ENCODE peak calls at places on chromosomes 4 and X, in four cellular contexts. M is WTC11, J is K562, D is GM12878. W is an unnamed sample.
A peak's percentile ranks its signal among the peaks of the same experiment; 100 is the strongest.

GRCh38 chrX:130171446-130172126 is at the start of gene RAB33A:
- DNase-seq in M (peak; percentile 33), D (no peak), J (no peak), W (peak; percentile 76)

GRCh38 chr4:113447061-113447460 is 314.5 kb downstream of the CAMK2D start:
- DNase-seq in M (no peak), J (no peak), D (no peak), W (no peak)

GRCh38 chrX:47634871-47635575 is 5.3 kb upstream of the CFP start:
- DNase-seq in M (no peak), D (no peak), J (no peak), W (no peak)

GRCh38 chrX:118528089-118528753 is 32.6 kb downstream of the DOCK11 start:
- DNase-seq in D (peak; percentile 47), M (no peak), J (no peak), W (no peak)

GRCh38 chr4:14871676-14872430 is 130.4 kb upstream of the CPEB2 start:
- DNase-seq in M (peak; percentile 69), D (no peak), J (no peak), W (no peak)

GRCh38 chr4:181684310-181684709 is 558.9 kb upstream of the TENM3 start:
- DNase-seq in M (no peak), D (no peak), J (no peak), W (no peak)

GRCh38 chr4:151339472-151339871 is 14.1 kb upstream of the SH3D19 start:
- DNase-seq in J (no peak), M (no peak), D (no peak), W (no peak)

GRCh38 chr4:2101346-2102044 is 42.4 kb downstream of the NAT8L start:
- DNase-seq in M (no peak), D (no peak), J (no peak), W (no peak)

GRCh38 chrX:17552251-17552650 is 177.3 kb downstream of the NHS start:
- DNase-seq in D (no peak), M (no peak), J (no peak), W (no peak)

GRCh38 chr4:174214102-174214878 is 69.2 kb downstream of the FBXO8 start:
- DNase-seq in M (peak; percentile 52), J (no peak), D (no peak), W (no peak)

GRCh38 chr4:120815361-120815760 is 107.2 kb downstream of the PRDM5 start:
- DNase-seq in J (no peak), M (no peak), D (no peak), W (no peak)

DNA sequence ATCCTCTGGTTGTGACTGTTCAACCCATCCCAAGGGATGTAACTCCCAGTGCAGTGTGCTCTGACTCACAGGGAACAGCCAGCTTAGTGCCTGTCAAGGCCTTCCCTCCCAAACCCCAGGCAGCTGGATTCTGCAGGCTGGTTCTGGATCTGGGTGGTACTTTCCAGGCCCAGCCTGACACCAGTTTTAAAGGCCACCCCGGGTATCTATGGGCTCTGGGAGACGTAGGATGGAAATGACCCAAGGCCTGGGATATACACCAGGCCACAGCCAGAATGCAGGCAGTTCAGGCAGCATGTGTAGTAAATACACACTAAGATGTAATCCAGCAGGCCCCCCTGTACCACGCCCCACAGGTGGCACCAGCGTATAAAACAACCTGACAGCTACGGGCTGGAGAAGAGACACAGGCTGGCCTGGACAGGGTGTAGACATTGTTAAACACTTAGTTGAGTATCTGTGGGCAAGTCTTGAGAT is 64.2 kb downstream of the SPINK2 start:
- DNase-seq in M (peak; percentile 23), D (no peak), J (no peak), W (no peak)
- TF ChIP-seq USF1 in M (no peak), D (no peak), J (no peak), W (no peak)

DNA sequence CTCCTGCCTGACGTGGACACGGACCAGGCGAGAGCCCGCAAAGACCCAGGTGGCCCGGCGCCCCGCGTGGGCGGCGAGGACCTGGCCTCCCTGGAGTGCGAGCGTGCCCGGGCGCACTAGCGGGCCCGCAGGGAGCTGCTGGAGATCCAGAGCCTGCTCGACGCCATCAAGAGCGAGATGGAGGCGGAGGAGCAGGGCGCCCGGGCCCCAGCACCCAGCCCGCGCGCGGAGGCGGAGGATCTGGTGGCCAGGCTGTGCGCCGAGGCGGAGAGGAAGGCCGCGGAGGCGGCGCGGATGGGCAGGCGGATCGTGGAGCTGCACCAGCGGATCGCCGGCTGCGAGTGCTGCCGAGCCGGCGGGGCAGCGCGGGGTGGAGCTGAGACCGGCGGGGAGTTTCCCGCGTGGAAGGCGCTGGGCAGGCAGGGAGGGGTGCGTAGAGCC is 18.2 kb downstream of the MRFAP1 start:
- DNase-seq in D (no peak), J (no peak), M (peak; percentile 60), W (no peak)
- TF ChIP-seq USF1 in D (no peak), J (no peak), M (no peak), W (no peak)

GRCh38 chrX:100659431-100660137 is 15.6 kb downstream of the SRPX2 start:
- DNase-seq in M (no peak), D (no peak), J (no peak), W (no peak)

GRCh38 chrX:100662791-100663190 is 18.8 kb downstream of the SRPX2 start:
- DNase-seq in J (no peak), D (no peak), M (no peak), W (no peak)

GRCh38 chrX:100654256-100654655 is 10.3 kb downstream of the SRPX2 start:
- DNase-seq in J (no peak), D (no peak), M (no peak), W (peak; percentile 21)

GRCh38 chrX:100662153-100662552 is 18.2 kb downstream of the SRPX2 start:
- DNase-seq in D (no peak), M (no peak), J (no peak), W (no peak)

DNA sequence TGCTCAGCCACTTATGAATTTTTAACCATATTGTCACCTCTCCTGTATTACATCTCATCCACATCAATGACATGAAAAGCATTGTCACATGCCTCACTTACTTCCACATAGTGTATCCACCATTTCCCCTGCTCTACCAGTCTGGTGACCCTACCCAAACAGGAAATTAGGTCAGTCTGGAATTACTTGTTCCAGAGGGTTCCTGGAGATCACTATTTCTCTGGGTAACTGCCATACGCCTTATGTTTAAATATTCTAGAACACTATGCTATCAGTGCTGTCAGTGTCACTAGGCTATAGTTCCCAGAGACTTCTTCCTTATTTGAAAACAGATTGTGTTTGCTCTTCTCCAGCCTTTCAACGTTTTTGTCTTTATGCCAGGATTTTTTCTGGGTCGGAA is 14.9 kb downstream of the SRPX2 start:
- DNase-seq in J (no peak), M (no peak), D (no peak), W (no peak)
- TF ChIP-seq USF1 in J (no peak), M (no peak), D (no peak), W (no peak)

GRCh38 chr4:114600672-114601071 is 2.1 kb downstream of the UGT8 start:
- DNase-seq in M (no peak), D (no peak), J (no peak), W (no peak)

GRCh38 chr4:114600066-114600552 is 1.5 kb downstream of the UGT8 start:
- DNase-seq in D (no peak), J (no peak), M (no peak), W (no peak)

GRCh38 chr4:114606240-114606639 is 7.6 kb downstream of the UGT8 start:
- DNase-seq in D (no peak), J (no peak), M (peak; percentile 17), W (no peak)

GRCh38 chr4:114601304-114602052 is 2.9 kb downstream of the UGT8 start:
- DNase-seq in M (no peak), D (peak; percentile 32), J (no peak), W (no peak)

DNA sequence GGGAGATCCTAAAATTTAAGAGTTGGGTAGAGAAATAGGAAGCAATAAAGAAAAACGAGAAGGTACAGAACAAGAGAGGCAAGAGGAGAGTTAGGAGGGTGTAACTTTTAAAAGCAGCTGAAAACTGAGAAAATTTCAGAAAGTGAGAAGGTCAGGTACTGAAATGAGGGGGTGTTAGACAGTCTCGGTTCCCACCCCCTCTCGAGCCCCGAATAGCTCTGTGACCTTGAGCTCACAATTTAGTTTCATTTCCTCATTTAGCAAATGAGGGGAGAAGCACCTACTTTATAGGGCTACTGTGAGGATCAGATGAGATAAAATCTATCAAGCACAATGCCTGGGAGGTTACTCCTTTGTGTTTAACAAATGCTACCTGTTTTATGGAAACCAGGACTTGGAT is 4.8 kb downstream of the UGT8 start:
- DNase-seq in M (no peak), J (no peak), D (peak; percentile 72), W (no peak)
- TF ChIP-seq USF1 in M (no peak), J (no peak), D (no peak), W (no peak)

GRCh38 chrX:71941771-71942170 is 31.1 kb downstream of the NHSL2 start:
- DNase-seq in J (no peak), M (no peak), D (no peak), W (no peak)
- TF ChIP-seq USF1 in J (no peak), M (no peak), D (no peak), W (no peak)

DNA sequence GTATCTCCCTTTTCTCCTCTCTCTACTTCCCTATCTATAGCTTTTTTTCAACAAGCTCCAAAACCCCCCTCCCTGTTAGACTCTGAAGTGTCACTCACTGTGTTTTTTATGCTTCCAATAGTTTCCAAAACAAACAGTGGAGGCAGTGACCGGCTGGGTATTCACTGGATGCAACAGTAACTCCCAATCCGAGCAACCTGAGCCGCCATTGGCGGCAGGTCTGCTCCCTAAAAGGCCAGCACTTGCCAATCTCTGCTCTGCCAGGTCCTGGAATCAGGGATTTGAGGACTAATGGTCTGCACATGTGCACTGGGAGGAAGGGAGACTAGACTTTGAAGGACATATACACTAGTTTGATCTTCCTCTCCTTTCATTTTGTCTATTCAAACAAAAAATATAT is 7.1 kb downstream of the TBX22 start:
- DNase-seq in J (no peak), M (no peak), D (no peak), W (peak; percentile 13)
- TF ChIP-seq USF1 in J (no peak), M (no peak), D (no peak), W (no peak)

GRCh38 chrX:39688576-39689373 is 409.0 kb downstream of the BCOR start:
- DNase-seq in J (peak; percentile 82), M (peak; percentile 62), D (no peak), W (peak; percentile 89)
- TF ChIP-seq USF1 in J (peak; percentile 60), M (peak; percentile 27), D (no peak), W (no peak)

GRCh38 chr4:154073107-154073817 is 284.4 kb upstream of the SFRP2 start:
- DNase-seq in M (no peak), J (no peak), D (no peak), W (no peak)
- TF ChIP-seq USF1 in M (no peak), J (no peak), D (no peak), W (no peak)

GRCh38 chr4:147370881-147371280 is 110.0 kb upstream of the EDNRA start:
- DNase-seq in M (no peak), D (no peak), J (no peak), W (no peak)
- TF ChIP-seq USF1 in M (no peak), D (no peak), J (no peak), W (no peak)

GRCh38 chr4:79652232-79652631 is 244.2 kb upstream of the GK2 start:
- DNase-seq in D (no peak), M (no peak), J (no peak), W (no peak)
- TF ChIP-seq USF1 in D (no peak), M (no peak), J (no peak), W (no peak)